ENCODE peak calls at places on chromosomes 16 and 17, in five cellular contexts. A, Z, W, K and Y are unnamed samples.

GRCh38 chr16:12150600-12150999 is 174.1 kb downstream of the SNX29 start:
- DNase-seq in A (no peak), Z (no peak), W (no peak), K (no peak), Y (no peak)

GRCh38 chr17:45170976-45171337 is 9.3 kb downstream of the HEXIM2 start:
- DNase-seq in A (no peak), Z (peak; percentile 76), W (peak; percentile 84), K (no peak), Y (peak; percentile 90)

GRCh38 chr17:4072487-4073157 is 70.2 kb downstream of the ZZEF1 start:
- DNase-seq in A (peak; percentile 35), Z (no peak), W (peak; percentile 42), K (no peak), Y (peak; percentile 50)

GRCh38 chr16:89860747-89861304 is 12.6 kb upstream of the TCF25 start:
- DNase-seq in A (no peak), Z (peak; percentile 43), W (peak; percentile 93), K (peak; percentile 16), Y (peak; percentile 91)

GRCh38 chr17:19719365-19720209 is 3.2 kb upstream of the SLC47A2 start:
- DNase-seq in A (no peak), Z (no peak), W (no peak), K (no peak), Y (no peak)

GRCh38 chr17:83061586-83061985 is 17.8 kb upstream of the METRNL start:
- DNase-seq in A (no peak), Z (no peak), W (no peak), K (no peak), Y (no peak)

GRCh38 chr17:35460354-35460851 is 11.8 kb upstream of the SLFN13 start:
- DNase-seq in A (no peak), Z (no peak), W (peak; percentile 4), K (peak; percentile 42), Y (no peak)

GRCh38 chr17:76820039-76820438 is 48.2 kb upstream of the MGAT5B start:
- DNase-seq in A (no peak), Z (no peak), W (no peak), K (peak; percentile 89), Y (no peak)

GRCh38 chr16:11161974-11162373 is 94.0 kb downstream of the SOCS1 start:
- DNase-seq in A (no peak), Z (no peak), W (no peak), K (no peak), Y (peak; percentile 6)

GRCh38 chr17:82935944-82936767 is 96.3 kb upstream of the ZNF750 start:
- DNase-seq in A (no peak), Z (no peak), W (no peak), K (no peak), Y (no peak)

GRCh38 chr17:4796550-4796915 is 569 bp downstream of the PSMB6 start:
- DNase-seq in A (no peak), Z (peak; percentile 20), W (peak; percentile 74), K (peak; percentile 6), Y (peak; percentile 68)

GRCh38 chr17:19331553-19332245 is 30.8 kb downstream of the B9D1 start:
- DNase-seq in A (no peak), Z (no peak), W (no peak), K (no peak), Y (no peak)

GRCh38 chr16:24348511-24349290 is 92.6 kb downstream of the CACNG3 start:
- DNase-seq in A (no peak), Z (no peak), W (no peak), K (no peak), Y (no peak)

GRCh38 chr17:34579017-34579946 is at the start of gene TMEM132E:
- DNase-seq in A (no peak), Z (no peak), W (peak; percentile 58), K (peak; percentile 54), Y (no peak)

GRCh38 chr17:76388966-76389888 is 4.8 kb downstream of the SPHK1 start:
- DNase-seq in A (no peak), Z (peak; percentile 34), W (no peak), K (no peak), Y (no peak)

GRCh38 chr17:77905266-77905665 is 53.2 kb upstream of the TNRC6C start:
- DNase-seq in A (no peak), Z (no peak), W (no peak), K (no peak), Y (no peak)